ENCODE peak calls at places on chromosomes 6 and 20, in eight cellular contexts. S is Peyer's patch, Y is pancreas, E is lower leg skin, O is IMR-90, L is HCT116, W is left ventricle myocardium inferior, D is RWPE1. Q is an unnamed sample.
A peak's percentile ranks its signal among the peaks of the same experiment; 100 is the strongest.

GRCh38 chr6:80287112-80287511 is 180.6 kb downstream of the BCKDHB start:
- DNase-seq in O (no peak), S (no peak), E (no peak), W (no peak), Y (no peak), D (no peak), L (no peak), Q (no peak)

GRCh38 chr6:99802396-99803031 is 191.5 kb downstream of the MCHR2 start:
- DNase-seq in Y (no peak), L (no peak), D (peak; percentile 11), S (no peak), W (no peak), E (no peak), O (no peak), Q (no peak)

GRCh38 chr6:85135376-85136094 is 314.3 kb upstream of the NT5E start:
- DNase-seq in S (no peak), E (no peak), O (no peak), Y (no peak), D (no peak), L (no peak), W (no peak), Q (no peak)

GRCh38 chr6:128899651-128900050 is 16.7 kb downstream of the LAMA2 start:
- DNase-seq in S (no peak), D (no peak), Y (no peak), L (no peak), O (peak; percentile 60), W (no peak), E (no peak), Q (no peak)

GRCh38 chr6:110900028-110900598 is 25.5 kb downstream of the AMD1 start:
- DNase-seq in S (no peak), O (no peak), Y (no peak), E (no peak), W (no peak), L (no peak), D (no peak), Q (no peak)

GRCh38 chr6:157613011-157613522 is 210.0 kb upstream of the SNX9 start:
- DNase-seq in L (peak; percentile 83), D (peak; percentile 92), S (peak; percentile 24), E (no peak), O (peak; percentile 97), Y (no peak), W (no peak), Q (no peak)

GRCh38 chr6:90098025-90098474 is 198.6 kb downstream of the BACH2 start:
- DNase-seq in E (peak; percentile 90), D (peak; percentile 87), L (no peak), Y (no peak), S (peak; percentile 63), W (peak; percentile 66), O (peak; percentile 89), Q (peak; percentile 49)

GRCh38 chr6:16108996-16109658 is 19.8 kb upstream of the MYLIP start:
- DNase-seq in E (no peak), L (no peak), Y (peak; percentile 46), O (no peak), W (no peak), D (no peak), S (peak; percentile 58), Q (peak; percentile 34)

GRCh38 chr6:159044899-159045727 is at the start of gene TAGAP:
- DNase-seq in E (peak; percentile 92), S (peak; percentile 95), L (no peak), Y (peak; percentile 63), W (peak; percentile 52), O (peak; percentile 2), D (no peak), Q (peak; percentile 67)

GRCh38 chr6:1605822-1606532 is 3.7 kb upstream of the FOXC1 start:
- DNase-seq in E (peak; percentile 45), D (no peak), Y (no peak), S (peak; percentile 40), O (no peak), L (no peak), W (no peak), Q (no peak)

GRCh38 chr20:46853926-46854325 is 40.7 kb upstream of the EYA2 start:
- DNase-seq in Y (no peak), O (no peak), W (no peak), E (no peak), S (no peak), L (no peak), D (no peak), Q (no peak)

GRCh38 chr20:57613481-57613921 is 6.7 kb downstream of the ZBP1 start:
- DNase-seq in Y (peak; percentile 2), O (no peak), S (no peak), L (no peak), E (peak; percentile 70), D (no peak), W (no peak), Q (no peak)

GRCh38 chr20:3405139-3405538 is 2.3 kb downstream of the DNAAF9 start:
- DNase-seq in E (no peak), L (no peak), Y (no peak), S (no peak), O (no peak), W (no peak), D (no peak), Q (no peak)
- TF ChIP-seq CTCF in E (no peak), L (no peak), Y (no peak), S (no peak), O (no peak), W (no peak), D (no peak), Q (no peak)

DNA sequence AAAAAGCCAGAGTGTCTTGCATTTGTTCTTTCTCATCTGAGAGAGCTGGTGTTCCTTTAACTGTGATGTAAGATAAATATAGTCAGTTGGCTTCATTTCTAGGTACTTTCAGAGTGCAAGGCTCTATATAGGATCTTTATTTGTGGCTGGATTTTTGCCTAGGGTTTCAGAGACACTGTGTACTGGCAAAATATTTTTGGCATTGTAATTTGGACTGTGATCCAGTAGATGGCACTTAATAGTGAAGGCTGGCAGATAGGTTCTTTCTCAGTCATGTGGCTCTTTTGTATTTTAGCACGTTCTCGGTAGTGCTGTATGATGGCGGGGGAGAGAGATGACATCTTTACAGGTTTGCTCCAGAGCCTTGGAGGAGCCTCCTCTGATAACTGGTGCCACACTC is 26.8 kb upstream of the SLC35B3 start:
- DNase-seq in W (no peak), S (no peak), L (no peak), D (no peak), E (no peak), Y (no peak), O (no peak), Q (no peak)
- TF ChIP-seq CTCF in W (no peak), S (no peak), L (peak; percentile 16), D (no peak), E (no peak), Y (no peak), O (no peak), Q (no peak)

GRCh38 chr20:63496404-63497120 is 2.3 kb downstream of the EEF1A2 start:
- DNase-seq in S (no peak), D (no peak), E (no peak), W (no peak), O (no peak), Y (no peak), L (no peak), Q (no peak)
- TF ChIP-seq CTCF in S (no peak), D (no peak), E (no peak), W (peak; percentile 23), O (no peak), Y (no peak), L (no peak), Q (no peak)

GRCh38 chr6:36196049-36196879 is at the start of gene BRPF3:
- DNase-seq in E (peak; percentile 95), L (no peak), D (peak; percentile 74), O (peak; percentile 67), W (peak; percentile 83), S (peak; percentile 88), Y (peak; percentile 87), Q (peak; percentile 80)
- TF ChIP-seq CTCF in E (no peak), L (peak; percentile 32), D (peak; percentile 88), O (peak; percentile 77), W (peak; percentile 83), S (peak; percentile 71), Y (no peak), Q (peak; percentile 58)